ENCODE peak calls at places on chromosomes 6 and 20, in five cellular contexts. Q is retina, P is left lung, V is NAMALWA, X is progenitor cell of endocrine pancreas. G is an unnamed sample.

GRCh38 chr20:41392295-41392694 is 25.7 kb upstream of the EMILIN3 start:
- DNase-seq in Q (no peak), V (no peak), X (no peak), P (no peak), G (no peak)

GRCh38 chr6:699319-699718 is 6.4 kb upstream of the EXOC2 start:
- DNase-seq in V (no peak), Q (no peak), X (no peak), P (no peak), G (no peak)

GRCh38 chr20:57627972-57628650 is 7.9 kb upstream of the ZBP1 start:
- DNase-seq in P (peak), Q (no peak), X (no peak), V (peak), G (no peak)

GRCh38 chr6:156175971-156176421 is 601.2 kb upstream of the ARID1B start:
- DNase-seq in X (peak), P (no peak), V (no peak), Q (peak), G (no peak)

GRCh38 chr6:86937219-86938079 is at the start of gene HTR1E:
- DNase-seq in Q (peak), X (peak), V (peak), P (no peak), G (peak)

GRCh38 chr6:55822815-55823214 is 52.6 kb downstream of the BMP5 start:
- DNase-seq in P (no peak), V (no peak), X (no peak), Q (no peak), G (no peak)

GRCh38 chr6:10591411-10592160 is 70.4 kb downstream of the GCNT2 start:
- DNase-seq in P (no peak), X (no peak), V (no peak), Q (no peak), G (no peak)

GRCh38 chr6:150544793-150545192 is 54.9 kb upstream of the PLEKHG1 start:
- DNase-seq in Q (no peak), V (no peak), X (no peak), P (no peak), G (no peak)

GRCh38 chr20:61994546-61994945 is 71.1 kb downstream of the TAF4 start:
- DNase-seq in Q (no peak), P (no peak), V (no peak), X (no peak), G (no peak)

GRCh38 chr6:146337376-146337775 is 206.3 kb upstream of the RAB32 start:
- DNase-seq in Q (no peak), X (no peak), P (no peak), V (no peak), G (no peak)

GRCh38 chr6:15553736-15554294 is 109.0 kb downstream of the DTNBP1 start:
- DNase-seq in V (no peak), X (no peak), Q (no peak), P (no peak), G (no peak)

GRCh38 chr6:165825416-165825815 is 162.4 kb upstream of the PDE10A start:
- DNase-seq in V (no peak), X (no peak), Q (no peak), P (no peak), G (no peak)

GRCh38 chr6:12241493-12242214 is 48.5 kb upstream of the EDN1 start:
- DNase-seq in X (no peak), P (no peak), V (no peak), Q (no peak), G (no peak)

GRCh38 chr6:141700836-141701235 is 431.9 kb upstream of the GJE1 start:
- DNase-seq in Q (no peak), P (no peak), V (no peak), X (no peak), G (no peak)

GRCh38 chr6:36615018-36615761 is 21.0 kb downstream of the SRSF3 start:
- DNase-seq in Q (peak), V (peak), X (no peak), P (no peak), G (peak)

GRCh38 chr20:14745830-14746229 is 408.4 kb upstream of the FLRT3 start:
- DNase-seq in X (no peak), Q (no peak), V (no peak), P (no peak), G (no peak)

GRCh38 chr6:1200706-1201105 is 111.2 kb upstream of the FOXQ1 start:
- DNase-seq in V (no peak), X (no peak), P (no peak), Q (no peak), G (no peak)

GRCh38 chr6:100085162-100085431 is 91.1 kb upstream of the MCHR2 start:
- DNase-seq in V (no peak), Q (no peak), X (no peak), P (no peak), G (no peak)

GRCh38 chr20:44454301-44454963 is 21.2 kb upstream of the TTPAL start:
- DNase-seq in X (no peak), Q (no peak), V (no peak), P (no peak), G (no peak)

GRCh38 chr6:68653074-68653705 is 18.1 kb downstream of the ADGRB3 start:
- DNase-seq in X (no peak), Q (no peak), V (no peak), P (no peak), G (no peak)

GRCh38 chr20:36018208-36018988 is 50.0 kb downstream of the CNBD2 start:
- DNase-seq in Q (peak), V (no peak), P (no peak), X (no peak), G (no peak)

GRCh38 chr20:24983896-24984295 is 8.7 kb downstream of the APMAP start:
- DNase-seq in V (no peak), P (no peak), X (no peak), Q (no peak), G (no peak)

GRCh38 chr6:46734867-46735719 is at the start of gene PLA2G7:
- DNase-seq in V (no peak), X (peak), P (peak), Q (peak), G (peak)

GRCh38 chr20:4613718-4614620 is 107.7 kb upstream of the PRND start:
- DNase-seq in Q (no peak), P (peak), V (peak), X (no peak), G (no peak)

GRCh38 chr20:37095609-37096414 is at the start of gene RBL1:
- DNase-seq in P (peak), V (peak), X (peak), Q (peak), G (peak)

GRCh38 chr6:36650848-36651247 is 27.7 kb upstream of the CDKN1A start:
- DNase-seq in P (no peak), V (peak), X (no peak), Q (no peak), G (no peak)

GRCh38 chr6:112085666-112086065 is 1.6 kb downstream of the TUBE1 start:
- DNase-seq in X (no peak), V (no peak), P (no peak), Q (no peak), G (no peak)

GRCh38 chr20:20237093-20237959 is 130.6 kb upstream of the INSM1 start:
- DNase-seq in X (peak), P (no peak), Q (peak), V (peak), G (no peak)

GRCh38 chr6:42199106-42199981 is 4.6 kb upstream of the GUCA1B start:
- DNase-seq in Q (no peak), P (no peak), V (peak), X (no peak), G (no peak)

GRCh38 chr6:33761922-33762629 is 15.4 kb upstream of the IP6K3 start:
- DNase-seq in Q (no peak), X (peak), P (peak), V (peak), G (no peak)

GRCh38 chr6:21678990-21679389 is 85.4 kb downstream of the SOX4 start:
- DNase-seq in P (no peak), V (no peak), X (no peak), Q (no peak), G (no peak)

GRCh38 chr20:46423342-46423741 is 16.9 kb upstream of the ELMO2 start:
- DNase-seq in X (no peak), P (no peak), Q (no peak), V (no peak), G (no peak)

GRCh38 chr6:152057832-152058498 is 250.5 kb downstream of the ESR1 start:
- DNase-seq in V (no peak), Q (no peak), P (no peak), X (no peak), G (no peak)

GRCh38 chr6:25303234-25303633 is 24.1 kb downstream of the CARMIL1 start:
- DNase-seq in V (no peak), P (no peak), Q (no peak), X (no peak), G (no peak)

GRCh38 chr6:108119212-108120141 is 44.9 kb upstream of the OSTM1 start:
- DNase-seq in Q (peak), P (no peak), V (no peak), X (no peak), G (no peak)

GRCh38 chr6:134517145-134517658 is 199.3 kb upstream of the SGK1 start:
- DNase-seq in X (no peak), V (no peak), Q (peak), P (peak), G (no peak)

GRCh38 chr6:89310929-89311328 is 4.2 kb downstream of the GABRR2 start:
- DNase-seq in Q (no peak), P (no peak), X (no peak), V (no peak), G (peak)

GRCh38 chr20:19566226-19566960 is 191.7 kb upstream of the RIN2 start:
- DNase-seq in V (no peak), X (no peak), Q (no peak), P (no peak), G (no peak)